ENCODE peak calls at places on chromosome 1, in six cellular contexts. G is psoas muscle, L is trophoblast cell, P is thyroid gland, M is astrocyte, J is aorta. T is an unnamed sample. For H3K4me1, the result is how much of the 10 kb centered on the place peaks cover.

GRCh38 chr1:5067251-5067650 is 412.8 kb downstream of the AJAP1 start:
- DNase-seq in G (no peak), L (no peak), P (no peak), M (no peak), J (no peak), T (no peak)

GRCh38 chr1:179141592-179142244 is 59.8 kb downstream of the TOR3A start:
- DNase-seq in G (no peak), L (no peak), P (no peak), M (peak), J (no peak), T (no peak)

GRCh38 chr1:15994590-15995351 is 9.3 kb upstream of the SRARP start:
- DNase-seq in G (peak), L (peak), P (peak), M (peak), J (peak), T (peak)

GRCh38 chr1:183226963-183227362 is 40.9 kb downstream of the LAMC2 start:
- DNase-seq in G (no peak), L (no peak), P (no peak), M (no peak), J (no peak), T (no peak)

GRCh38 chr1:64424412-64424811 is 45.5 kb upstream of the CACHD1 start:
- DNase-seq in G (no peak), L (no peak), P (no peak), M (no peak), J (no peak), T (no peak)

GRCh38 chr1:150072959-150073358 is 5.4 kb downstream of the VPS45 start:
- DNase-seq in G (no peak), L (no peak), P (no peak), M (no peak), J (no peak), T (no peak)

GRCh38 chr1:6126521-6127067 is 53.5 kb downstream of the CHD5 start:
- DNase-seq in G (no peak), L (no peak), P (no peak), M (no peak), J (peak), T (peak)

GRCh38 chr1:21229246-21230000 is 52.7 kb upstream of the EIF4G3 start:
- DNase-seq in G (no peak), L (no peak), P (no peak), M (peak), J (no peak), T (no peak)

GRCh38 chr1:167678838-167679237 is 42.9 kb upstream of the MPZL1 start:
- DNase-seq in G (no peak), L (no peak), P (no peak), M (no peak), J (no peak), T (no peak)

GRCh38 chr1:109969430-109969829 is 15.1 kb upstream of the AHCYL1 start:
- DNase-seq in G (no peak), L (no peak), P (peak), M (peak), J (no peak), T (no peak)

GRCh38 chr1:229507502-229507901 is 639 bp downstream of the NUP133 start:
- DNase-seq in G (no peak), L (no peak), P (no peak), M (no peak), J (no peak), T (no peak)

GRCh38 chr1:1911390-1912041 is 3.5 kb upstream of the CALML6 start:
- DNase-seq in G (peak), L (no peak), P (no peak), M (no peak), J (peak), T (peak)

GRCh38 chr1:172144445-172145060 is 275.9 kb upstream of the C1orf105 start:
- DNase-seq in G (peak), L (no peak), P (peak), M (peak), J (peak), T (peak)

GRCh38 chr1:109677459-109677858 is 9.6 kb downstream of the GSTM2 start:
- DNase-seq in G (no peak), L (no peak), P (no peak), M (no peak), J (no peak), T (no peak)

GRCh38 chr1:15933684-15934083 is 42.2 kb downstream of the ZBTB17 start:
- DNase-seq in G (no peak), L (no peak), P (no peak), M (no peak), J (no peak), T (no peak)

GRCh38 chr1:7379445-7379971 is 391.6 kb upstream of the VAMP3 start:
- DNase-seq in G (no peak), L (no peak), P (peak), M (peak), J (peak), T (peak)

GRCh38 chr1:230502306-230502705 is 76.2 kb upstream of the PGBD5 start:
- DNase-seq in G (no peak), L (no peak), P (no peak), M (no peak), J (no peak), T (no peak)

GRCh38 chr1:157163273-157164127 is 25.3 kb upstream of the ETV3 start:
- DNase-seq in G (peak), L (peak), P (peak), M (no peak), J (peak), T (peak)

GRCh38 chr1:13700521-13701273 is 709 bp downstream of the PRDM2 start:
- DNase-seq in G (peak), L (no peak), P (peak), M (peak), J (peak), T (peak)
- H3K4me3 ChIP-seq in G (peak), L (peak), P (peak), M (peak), J (peak), T (peak)

DNA sequence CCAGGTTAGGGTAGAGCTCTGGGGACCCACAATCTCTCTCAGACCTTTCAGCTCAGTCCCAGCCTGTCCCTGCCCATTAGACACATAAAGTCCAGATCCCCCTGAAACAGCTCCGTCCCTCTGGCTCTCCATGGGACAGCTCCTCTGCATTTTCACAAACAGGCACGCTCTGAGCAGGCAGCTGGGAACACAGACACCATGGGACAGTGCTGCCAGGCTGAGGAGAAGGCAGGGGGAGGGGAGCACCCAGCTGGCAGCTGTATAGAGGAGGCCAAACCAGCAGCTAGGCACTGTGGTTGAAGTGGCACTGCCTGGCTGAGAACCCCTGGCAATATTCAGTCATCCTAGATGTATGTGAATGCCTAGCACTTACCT is 2.0 kb downstream of the TMEM63A start:
- DNase-seq in G (no peak), L (no peak), P (peak), M (no peak), J (peak), T (no peak)
- H3K4me1 ChIP-seq in G (under half), L (under half), P (under half), M (under half), J (under half), T (under half)

DNA sequence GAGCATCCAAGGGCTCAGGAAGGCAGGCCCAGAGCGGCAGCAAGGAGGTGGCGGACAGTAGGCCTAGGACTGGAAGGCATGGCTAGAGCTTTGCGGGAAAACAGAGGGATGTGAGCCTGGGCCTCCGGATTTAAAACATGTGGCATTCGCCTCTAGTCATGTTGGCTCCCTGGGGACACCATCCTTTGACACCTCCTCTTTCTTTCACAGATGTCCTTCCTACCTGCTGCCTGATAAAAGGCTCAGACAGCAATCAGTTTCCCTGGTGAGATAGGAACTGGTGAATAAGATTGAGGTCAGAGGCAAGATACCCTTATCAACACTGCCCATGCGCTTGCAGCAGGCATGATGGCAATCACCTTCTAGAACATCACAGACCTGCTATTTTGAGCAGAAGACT is 277.6 kb downstream of the SIPA1L2 start:
- DNase-seq in G (no peak), L (no peak), P (no peak), M (no peak), J (no peak), T (no peak)
- H3K27ac ChIP-seq in G (no peak), L (no peak), P (no peak), M (no peak), J (no peak), T (no peak)

GRCh38 chr1:50106095-50106761 is 2.5 kb upstream of the ELAVL4 start:
- DNase-seq in G (no peak), L (no peak), P (no peak), M (no peak), J (no peak), T (no peak)

GRCh38 chr1:50108497-50109073 is at the start of gene ELAVL4:
- DNase-seq in G (no peak), L (no peak), P (no peak), M (no peak), J (no peak), T (no peak)

GRCh38 chr1:50109647-50110075 is 941 bp downstream of the ELAVL4 start:
- DNase-seq in G (no peak), L (no peak), P (no peak), M (peak), J (no peak), T (no peak)

GRCh38 chr1:50110084-50110615 is 1.4 kb downstream of the ELAVL4 start:
- DNase-seq in G (no peak), L (no peak), P (no peak), M (no peak), J (no peak), T (no peak)

DNA sequence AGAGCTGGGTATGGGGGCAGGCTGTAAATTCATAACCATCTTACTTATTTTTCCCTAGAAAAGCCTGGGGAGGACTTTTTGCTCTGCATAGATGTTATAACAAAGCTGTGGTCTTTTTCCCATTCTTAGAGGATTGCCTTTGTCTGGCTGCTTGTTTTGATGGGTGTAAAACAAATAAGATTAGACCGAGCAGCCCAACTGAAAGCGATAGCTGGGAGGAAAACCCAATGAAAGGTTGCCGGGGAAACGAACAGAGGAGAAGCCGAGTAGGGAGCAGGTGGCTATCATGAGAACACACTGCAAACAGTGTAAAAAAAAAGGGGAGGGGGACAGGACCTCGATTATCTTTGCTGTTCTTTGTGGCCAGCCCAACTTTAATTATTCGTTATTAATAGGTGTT is 1.9 kb downstream of the ELAVL4 start:
- DNase-seq in G (no peak), L (no peak), P (no peak), M (no peak), J (no peak), T (no peak)
- H3K4me3 ChIP-seq in G (no peak), L (no peak), P (no peak), M (no peak), J (no peak), T (no peak)

GRCh38 chr1:106956721-106957120 is 99.8 kb upstream of the PRMT6 start:
- DNase-seq in G (no peak), L (no peak), P (no peak), M (peak), J (no peak), T (no peak)
- H3K4me1 ChIP-seq in G (under half), L (under half), P (under half), M (under half), J (under half), T (under half)

GRCh38 chr1:11787251-11787803 is 18.4 kb downstream of the MTHFR start:
- DNase-seq in G (peak), L (peak), P (peak), M (peak), J (peak), T (peak)

GRCh38 chr1:11783556-11783955 is 21.6 kb downstream of the C1orf167 start:
- DNase-seq in G (no peak), L (no peak), P (no peak), M (no peak), J (peak), T (no peak)

GRCh38 chr1:11786168-11786567 is 19.6 kb downstream of the MTHFR start:
- DNase-seq in G (no peak), L (no peak), P (peak), M (no peak), J (no peak), T (no peak)

GRCh38 chr1:11784256-11784992 is 21.3 kb downstream of the MTHFR start:
- DNase-seq in G (no peak), L (no peak), P (no peak), M (no peak), J (peak), T (no peak)

DNA sequence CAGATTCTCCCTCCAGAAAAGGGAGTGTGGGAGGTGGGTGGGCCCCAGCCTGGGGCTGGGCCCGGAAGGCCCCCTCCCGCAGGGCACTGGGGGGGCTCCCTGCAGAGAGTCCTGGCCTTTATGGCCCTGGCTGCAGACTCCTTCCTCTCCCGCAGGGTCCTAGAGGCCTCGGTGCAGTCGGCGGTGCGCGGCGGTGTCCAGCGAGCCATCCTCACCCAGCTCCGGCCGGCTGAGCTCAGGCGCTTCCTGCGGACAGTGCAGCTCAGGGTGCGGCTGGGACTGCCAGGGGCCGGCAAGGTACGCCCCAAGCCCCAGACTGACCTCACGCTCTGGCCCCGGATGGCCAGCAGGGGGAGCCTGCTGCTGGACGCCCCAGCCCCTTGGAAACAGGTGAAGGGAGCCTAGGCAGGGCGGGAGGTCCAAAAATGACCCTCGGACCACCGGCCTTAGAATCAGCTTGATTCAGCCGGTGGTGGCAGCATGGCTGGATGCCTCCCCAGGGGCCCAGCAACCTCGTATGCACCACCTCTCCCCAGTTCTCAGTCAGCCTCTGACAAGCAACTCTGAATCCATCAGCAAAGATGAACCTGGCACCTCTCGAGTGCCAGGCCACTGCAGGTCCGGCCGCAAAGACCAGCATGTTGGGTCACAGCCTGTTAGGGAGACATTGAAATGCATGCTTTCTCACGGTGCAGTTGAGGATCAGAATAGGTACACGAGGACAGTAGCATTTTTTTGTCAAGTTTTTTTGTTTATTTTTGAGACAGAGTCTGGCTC is 20.6 kb downstream of the MTHFR start:
- DNase-seq in G (peak), L (peak), P (peak), M (no peak), J (peak), T (peak)
- H3K27ac ChIP-seq in G (peak), L (no peak), P (peak), M (no peak), J (no peak), T (peak)

T was measured in left lung.